ENCODE peak calls at places on chromosomes 4 and X, in five cellular contexts. One of them, this sample, is unnamed.

GRCh38 chrX:99117011-99117410 is 1293.1 kb downstream of the PCDH19 start:
- DNase-seq in MM.1S: no peak
- DNase-seq in uterus: no peak
- DNase-seq in right atrium auricular region: no peak
- DNase-seq in neural progenitor cell: no peak
- DNase-seq in this sample: no peak

GRCh38 chr4:105605493-105605892 is 53.1 kb downstream of the ARHGEF38 start:
- DNase-seq in uterus: no peak
- DNase-seq in neural progenitor cell: no peak
- DNase-seq in right atrium auricular region: no peak
- DNase-seq in MM.1S: no peak
- DNase-seq in this sample: no peak

GRCh38 chr4:120228086-120228485 is 161.4 kb upstream of the MAD2L1 start:
- DNase-seq in MM.1S: no peak
- DNase-seq in neural progenitor cell: no peak
- DNase-seq in right atrium auricular region: no peak
- DNase-seq in uterus: no peak
- DNase-seq in this sample: no peak

GRCh38 chrX:30504309-30504708 is 73.3 kb downstream of the TASL start:
- DNase-seq in neural progenitor cell: peak; percentile 20
- DNase-seq in right atrium auricular region: no peak
- DNase-seq in uterus: no peak
- DNase-seq in MM.1S: peak; percentile 21
- DNase-seq in this sample: no peak

GRCh38 chr4:119025440-119025839 is 110.2 kb upstream of the MYOZ2 start:
- DNase-seq in MM.1S: no peak
- DNase-seq in uterus: peak; percentile 79
- DNase-seq in right atrium auricular region: peak; percentile 74
- DNase-seq in neural progenitor cell: no peak
- DNase-seq in this sample: peak; percentile 52

GRCh38 chrX:15908891-15909290 is 54.3 kb upstream of the AP1S2 start:
- DNase-seq in MM.1S: no peak
- DNase-seq in right atrium auricular region: no peak
- DNase-seq in uterus: no peak
- DNase-seq in neural progenitor cell: peak; percentile 54
- DNase-seq in this sample: no peak

GRCh38 chr4:153413827-153414226 is 52.3 kb upstream of the TMEM131L start:
- DNase-seq in neural progenitor cell: no peak
- DNase-seq in MM.1S: no peak
- DNase-seq in right atrium auricular region: no peak
- DNase-seq in uterus: no peak
- DNase-seq in this sample: no peak

GRCh38 chr4:97910005-97910404 is 233.3 kb downstream of the STPG2 start:
- DNase-seq in neural progenitor cell: peak; percentile 6
- DNase-seq in right atrium auricular region: no peak
- DNase-seq in MM.1S: peak; percentile 12
- DNase-seq in uterus: no peak
- DNase-seq in this sample: no peak

GRCh38 chr4:137471895-137472294 is 60.4 kb downstream of the PCDH18 start:
- DNase-seq in neural progenitor cell: no peak
- DNase-seq in right atrium auricular region: no peak
- DNase-seq in uterus: no peak
- DNase-seq in MM.1S: no peak
- DNase-seq in this sample: no peak

GRCh38 chr4:75889537-75890199 is 12.6 kb downstream of the PPEF2 start:
- DNase-seq in uterus: no peak
- DNase-seq in MM.1S: no peak
- DNase-seq in right atrium auricular region: no peak
- DNase-seq in neural progenitor cell: no peak
- DNase-seq in this sample: no peak

GRCh38 chr4:140094701-140095420 is 59.1 kb downstream of the MAML3 start:
- DNase-seq in right atrium auricular region: peak; percentile 72
- DNase-seq in neural progenitor cell: no peak
- DNase-seq in MM.1S: no peak
- DNase-seq in uterus: no peak
- DNase-seq in this sample: peak; percentile 74

GRCh38 chrX:38117485-38117884 is 103.2 kb downstream of the SRPX start:
- DNase-seq in uterus: no peak
- DNase-seq in MM.1S: no peak
- DNase-seq in right atrium auricular region: no peak
- DNase-seq in neural progenitor cell: no peak
- DNase-seq in this sample: no peak

GRCh38 chr4:24321637-24322036 is 262.7 kb downstream of the DHX15 start:
- DNase-seq in right atrium auricular region: no peak
- DNase-seq in MM.1S: no peak
- DNase-seq in uterus: no peak
- DNase-seq in neural progenitor cell: peak; percentile 96
- DNase-seq in this sample: no peak

GRCh38 chr4:76758290-76758882 is 139.6 kb downstream of the SOWAHB start:
- DNase-seq in neural progenitor cell: peak; percentile 51
- DNase-seq in right atrium auricular region: no peak
- DNase-seq in MM.1S: peak; percentile 34
- DNase-seq in uterus: no peak
- DNase-seq in this sample: peak; percentile 76

GRCh38 chr4:146814736-146815135 is 130.9 kb downstream of the TTC29 start:
- DNase-seq in right atrium auricular region: no peak
- DNase-seq in MM.1S: no peak
- DNase-seq in neural progenitor cell: no peak
- DNase-seq in uterus: no peak
- DNase-seq in this sample: no peak

GRCh38 chrX:44570524-44570923 is 27.9 kb upstream of the FUNDC1 start:
- DNase-seq in uterus: no peak
- DNase-seq in neural progenitor cell: no peak
- DNase-seq in MM.1S: no peak
- DNase-seq in right atrium auricular region: no peak
- DNase-seq in this sample: no peak

GRCh38 chr4:185542626-185543336 is 7.5 kb upstream of the PDLIM3 start:
- DNase-seq in uterus: peak; percentile 92
- DNase-seq in neural progenitor cell: no peak
- DNase-seq in right atrium auricular region: peak; percentile 81
- DNase-seq in MM.1S: no peak
- DNase-seq in this sample: no peak

GRCh38 chrX:40058719-40059118 is 39.0 kb downstream of the BCOR start:
- DNase-seq in right atrium auricular region: no peak
- DNase-seq in neural progenitor cell: no peak
- DNase-seq in MM.1S: no peak
- DNase-seq in uterus: no peak
- DNase-seq in this sample: no peak

GRCh38 chr4:110196871-110197420 is 1.5 kb downstream of the ELOVL6 start:
- DNase-seq in MM.1S: peak; percentile 51
- DNase-seq in neural progenitor cell: peak; percentile 79
- DNase-seq in uterus: peak; percentile 40
- DNase-seq in right atrium auricular region: no peak
- DNase-seq in this sample: peak; percentile 67

GRCh38 chr4:70746179-70746839 is 24.5 kb downstream of the RUFY3 start:
- DNase-seq in uterus: no peak
- DNase-seq in right atrium auricular region: no peak
- DNase-seq in MM.1S: no peak
- DNase-seq in neural progenitor cell: no peak
- DNase-seq in this sample: no peak

GRCh38 chr4:183906486-183906735 is 1.3 kb downstream of the STOX2 start:
- DNase-seq in MM.1S: no peak
- DNase-seq in right atrium auricular region: no peak
- DNase-seq in neural progenitor cell: no peak
- DNase-seq in uterus: no peak
- DNase-seq in this sample: no peak

GRCh38 chr4:183909187-183909586 is 4.1 kb downstream of the STOX2 start:
- DNase-seq in right atrium auricular region: no peak
- DNase-seq in neural progenitor cell: no peak
- DNase-seq in uterus: no peak
- DNase-seq in MM.1S: no peak
- DNase-seq in this sample: no peak

GRCh38 chr4:183905593-183906485 is 732 bp downstream of the STOX2 start:
- DNase-seq in MM.1S: no peak
- DNase-seq in neural progenitor cell: peak; percentile 83
- DNase-seq in uterus: no peak
- DNase-seq in right atrium auricular region: no peak
- DNase-seq in this sample: peak; percentile 4

GRCh38 chr4:183906736-183907651 is 1.9 kb downstream of the STOX2 start:
- DNase-seq in right atrium auricular region: no peak
- DNase-seq in uterus: no peak
- DNase-seq in MM.1S: no peak
- DNase-seq in neural progenitor cell: peak; percentile 72
- DNase-seq in this sample: no peak

GRCh38 chr4:183908284-183908683 is 3.2 kb downstream of the STOX2 start:
- DNase-seq in MM.1S: no peak
- DNase-seq in neural progenitor cell: peak; percentile 17
- DNase-seq in right atrium auricular region: no peak
- DNase-seq in uterus: no peak
- DNase-seq in this sample: no peak
- H3K27ac ChIP-seq in MM.1S: no peak overlapping the region
- H3K27ac ChIP-seq in neural progenitor cell: no peak overlapping the region
- H3K27ac ChIP-seq in right atrium auricular region: no peak overlapping the region
- H3K27ac ChIP-seq in uterus: no peak overlapping the region
- H3K27ac ChIP-seq in this sample: no peak overlapping the region

DNA sequence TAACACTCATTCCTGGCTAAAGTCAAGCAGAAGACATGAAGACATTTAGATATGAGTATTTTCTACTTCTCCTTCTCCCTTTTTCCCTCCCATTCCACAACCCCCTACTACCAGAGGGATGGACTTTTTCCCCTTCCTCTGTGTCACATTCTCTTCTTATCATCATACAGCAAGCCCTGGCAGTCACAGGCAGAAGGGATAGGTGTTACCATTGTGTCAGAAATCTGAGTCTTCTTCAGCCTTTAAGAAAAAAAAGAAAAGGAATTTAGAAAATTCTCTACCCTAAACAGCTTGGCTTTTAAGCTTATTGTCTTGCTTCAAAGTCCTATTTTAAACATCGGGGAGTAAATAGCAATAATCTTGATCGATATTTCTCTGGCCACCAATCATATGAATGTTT is 30.8 kb upstream of the ADH1C start:
- DNase-seq in uterus: no peak
- DNase-seq in right atrium auricular region: no peak
- DNase-seq in MM.1S: no peak
- DNase-seq in neural progenitor cell: no peak
- DNase-seq in this sample: no peak
- H3K27ac ChIP-seq in uterus: peak overlapping the region; percentile 92
- H3K27ac ChIP-seq in right atrium auricular region: peak overlapping the region; percentile 78
- H3K27ac ChIP-seq in MM.1S: no peak overlapping the region
- H3K27ac ChIP-seq in neural progenitor cell: no peak overlapping the region
- H3K27ac ChIP-seq in this sample: no peak overlapping the region

DNA sequence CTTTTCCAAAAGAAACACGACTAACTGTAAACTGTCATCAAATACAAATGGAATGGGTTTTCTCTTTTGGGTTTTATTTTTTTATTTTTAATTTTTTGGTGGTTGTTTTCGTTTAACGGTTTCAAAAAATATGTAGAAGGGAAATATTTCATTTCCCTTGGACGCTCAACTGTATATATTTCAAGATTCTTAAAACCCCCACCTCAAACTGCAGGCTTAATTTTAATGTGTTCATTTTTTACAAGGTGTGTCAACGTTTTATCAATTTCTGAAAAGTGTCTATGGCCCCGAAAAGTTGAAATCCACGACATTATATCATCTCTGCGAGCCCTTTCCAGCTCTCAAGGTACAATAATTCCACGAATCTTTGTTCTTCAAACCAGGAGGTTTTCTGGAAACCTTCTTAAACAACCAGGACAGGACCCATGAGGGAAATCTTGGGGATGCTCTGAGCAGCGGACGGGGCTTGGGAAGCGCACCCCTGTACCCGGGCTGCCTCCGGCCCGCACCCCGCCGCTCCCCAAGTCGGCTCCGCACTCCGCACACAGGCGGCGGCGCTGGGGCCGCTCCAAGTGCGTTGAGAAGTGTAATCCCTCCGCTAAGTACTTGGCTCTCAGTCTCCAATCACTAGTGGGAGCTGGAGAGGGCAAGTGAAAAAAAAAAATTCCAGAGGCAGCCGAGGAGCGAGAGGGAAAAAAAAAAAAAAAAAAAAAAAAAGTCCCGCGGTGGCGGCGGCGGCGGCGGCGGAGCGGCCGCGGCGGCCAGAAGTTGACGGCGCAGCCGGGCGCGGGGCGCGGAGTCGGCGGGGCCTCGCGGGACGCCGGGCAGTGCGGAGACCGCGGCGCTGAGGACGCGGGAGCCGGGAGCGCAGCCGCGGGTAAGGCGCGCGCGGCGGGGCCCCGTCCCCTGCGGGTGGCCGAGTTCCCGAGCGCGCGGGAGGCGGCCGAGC is at the start of gene BMPR1B:
- DNase-seq in MM.1S: no peak
- DNase-seq in neural progenitor cell: peak; percentile 75
- DNase-seq in uterus: peak; percentile 14
- DNase-seq in right atrium auricular region: no peak
- DNase-seq in this sample: no peak
- H3K27ac ChIP-seq in MM.1S: no peak within 1 kb of the TSS
- H3K27ac ChIP-seq in neural progenitor cell: no peak within 1 kb of the TSS
- H3K27ac ChIP-seq in uterus: peak within 1 kb of the TSS; percentile 51
- H3K27ac ChIP-seq in right atrium auricular region: no peak within 1 kb of the TSS
- H3K27ac ChIP-seq in this sample: no peak within 1 kb of the TSS

GRCh38 chr4:183721207-183722081 is 62.4 kb downstream of the TRAPPC11 start:
- DNase-seq in right atrium auricular region: no peak
- DNase-seq in neural progenitor cell: peak; percentile 32
- DNase-seq in uterus: peak; percentile 39
- DNase-seq in MM.1S: peak; percentile 74
- DNase-seq in this sample: no peak

GRCh38 chr4:183723561-183724228 is 64.6 kb downstream of the TRAPPC11 start:
- DNase-seq in neural progenitor cell: no peak
- DNase-seq in right atrium auricular region: no peak
- DNase-seq in uterus: no peak
- DNase-seq in MM.1S: no peak
- DNase-seq in this sample: no peak

GRCh38 chr4:183727482-183727881 is 68.4 kb downstream of the TRAPPC11 start:
- DNase-seq in right atrium auricular region: no peak
- DNase-seq in uterus: no peak
- DNase-seq in neural progenitor cell: no peak
- DNase-seq in MM.1S: no peak
- DNase-seq in this sample: no peak

GRCh38 chr4:183718876-183719275 is 59.8 kb downstream of the TRAPPC11 start:
- DNase-seq in neural progenitor cell: no peak
- DNase-seq in MM.1S: no peak
- DNase-seq in right atrium auricular region: no peak
- DNase-seq in uterus: no peak
- DNase-seq in this sample: no peak

DNA sequence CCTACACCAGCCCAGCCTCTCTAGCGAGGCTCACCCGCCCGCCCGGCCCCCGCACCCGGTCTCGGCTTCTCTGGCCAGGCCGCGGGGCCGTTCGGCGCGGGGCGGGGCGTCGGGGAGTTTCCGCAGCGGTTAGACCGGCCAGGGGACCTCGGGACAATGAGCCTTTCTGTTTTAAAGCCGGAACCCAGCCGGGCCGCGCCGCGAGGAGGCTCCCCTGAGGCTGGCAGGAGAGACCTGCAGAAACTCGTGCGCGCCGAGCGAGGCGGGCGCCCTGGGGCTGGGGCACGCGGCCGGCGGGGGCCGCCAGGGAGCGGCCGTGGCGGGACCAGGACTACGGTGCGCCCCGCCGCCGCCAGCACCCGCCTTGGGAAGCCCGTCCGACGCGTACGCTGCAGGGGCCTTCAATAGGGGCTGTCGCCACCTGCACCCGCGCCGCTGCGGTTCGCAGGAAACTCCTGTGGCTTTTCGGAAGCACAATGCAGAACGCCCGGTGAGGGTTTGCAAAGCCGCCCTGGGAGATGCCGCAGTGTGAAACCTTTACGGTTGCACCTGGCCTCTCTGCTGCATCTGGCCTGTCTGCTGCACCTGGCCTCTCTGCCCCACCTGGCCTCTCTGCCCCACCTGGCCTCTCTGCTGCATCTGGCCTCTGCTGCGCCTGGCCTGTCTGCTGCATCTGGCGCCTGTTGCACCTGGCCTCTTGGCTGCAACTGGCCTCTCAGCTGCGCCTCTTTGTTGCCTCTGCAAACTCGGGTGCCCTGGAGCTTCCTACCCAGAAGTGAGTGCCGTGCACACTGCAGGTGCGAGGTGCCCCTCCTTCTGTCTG is 63.9 kb downstream of the TRAPPC11 start:
- DNase-seq in MM.1S: peak; percentile 98
- DNase-seq in uterus: peak; percentile 39
- DNase-seq in right atrium auricular region: no peak
- DNase-seq in neural progenitor cell: peak; percentile 76
- DNase-seq in this sample: no peak
- H3K27ac ChIP-seq in MM.1S: peak overlapping the region; percentile 84
- H3K27ac ChIP-seq in uterus: no peak overlapping the region
- H3K27ac ChIP-seq in right atrium auricular region: no peak overlapping the region
- H3K27ac ChIP-seq in neural progenitor cell: no peak overlapping the region
- H3K27ac ChIP-seq in this sample: no peak overlapping the region

This sample was measured in SJSA1.